ENCODE peak calls at places on chromosomes 13 and 19, in six cellular contexts. C is neural crest cell, N is EH, I is glutamatergic neuron, P is DND-41, B is hepatic stellate cell. E is an unnamed sample.

GRCh38 chr19:41223431-41224234 is 4.6 kb downstream of the AXL start:
- DNase-seq in P (no peak), B (peak; percentile 96), N (peak; percentile 93), I (no peak), C (no peak), E (peak; percentile 86)

GRCh38 chr19:44401787-44402115 is 343 bp upstream of the ZNF285 start:
- DNase-seq in N (no peak), B (no peak), P (no peak), C (no peak), I (no peak), E (no peak)

GRCh38 chr19:3302755-3303154 is 63.6 kb upstream of the NFIC start:
- DNase-seq in P (peak; percentile 18), N (no peak), B (no peak), C (no peak), I (no peak), E (no peak)

GRCh38 chr13:80955487-80955886 is 614.6 kb upstream of the SPRY2 start:
- DNase-seq in I (no peak), B (no peak), N (no peak), C (no peak), P (no peak), E (no peak)

GRCh38 chr13:34458756-34459462 is 483.2 kb upstream of the NBEA start:
- DNase-seq in C (no peak), P (no peak), B (no peak), N (no peak), I (no peak), E (no peak)

GRCh38 chr19:58182989-58183821 is at the start of gene ZNF274:
- DNase-seq in C (peak; percentile 90), I (peak; percentile 97), B (peak; percentile 95), P (peak; percentile 86), N (peak; percentile 92), E (peak; percentile 94)

GRCh38 chr19:17352608-17353280 is 15.4 kb downstream of the GTPBP3 start:
- DNase-seq in N (peak; percentile 11), B (no peak), C (no peak), I (no peak), P (no peak), E (no peak)

GRCh38 chr19:29277107-29277506 is 64.2 kb upstream of the UQCRFS1 start:
- DNase-seq in N (peak; percentile 37), P (peak; percentile 65), C (no peak), I (no peak), B (no peak), E (peak; percentile 20)

GRCh38 chr19:41548954-41549688 is 26.8 kb upstream of the CEACAM21 start:
- DNase-seq in P (no peak), B (no peak), C (peak; percentile 2), I (no peak), N (no peak), E (no peak)

GRCh38 chr19:35490364-35490763 is at the start of gene KRTDAP:
- DNase-seq in B (no peak), N (no peak), P (no peak), I (no peak), C (no peak), E (no peak)

GRCh38 chr19:49427339-49427738 is 2.2 kb downstream of the GFY start:
- DNase-seq in P (no peak), B (no peak), N (no peak), I (no peak), C (no peak), E (no peak)

GRCh38 chr19:2329528-2329927 is 1.0 kb downstream of the SPPL2B start:
- DNase-seq in I (no peak), C (no peak), B (no peak), P (no peak), N (no peak), E (no peak)

GRCh38 chr13:97492257-97492656 is 58.3 kb downstream of the RAP2A start:
- DNase-seq in I (no peak), N (no peak), C (no peak), P (no peak), B (no peak), E (no peak)

GRCh38 chr13:18954254-18954653 is 227.4 kb downstream of the TUBA3C start:
- DNase-seq in P (no peak), N (no peak), I (no peak), C (no peak), B (no peak), E (no peak)

GRCh38 chr13:44407379-44407778 is 33.8 kb downstream of the SERP2 start:
- DNase-seq in B (no peak), N (no peak), P (no peak), I (no peak), C (no peak), E (no peak)

GRCh38 chr13:114202581-114202980 is 23.5 kb downstream of the CFAP97D2 start:
- DNase-seq in B (no peak), N (no peak), I (no peak), C (no peak), P (no peak), E (no peak)

GRCh38 chr19:1826557-1827521 is 14.8 kb upstream of the ATP8B3 start:
- DNase-seq in C (no peak), B (no peak), N (no peak), P (no peak), I (peak; percentile 38), E (no peak)

GRCh38 chr13:32846556-32846955 is 169.7 kb upstream of the KL start:
- DNase-seq in C (no peak), I (no peak), B (no peak), P (no peak), N (no peak), E (no peak)

GRCh38 chr19:7969560-7969949 is 26.1 kb upstream of the TIMM44 start:
- DNase-seq in I (peak; percentile 68), N (no peak), C (no peak), P (no peak), B (no peak), E (no peak)

GRCh38 chr13:108322206-108322824 is 52.8 kb downstream of the TNFSF13B start:
- DNase-seq in N (peak; percentile 49), C (no peak), B (peak; percentile 11), P (no peak), I (no peak), E (no peak)

GRCh38 chr13:28043224-28043623 is 54.7 kb upstream of the URAD start:
- DNase-seq in B (no peak), C (no peak), I (no peak), N (no peak), P (no peak), E (no peak)

GRCh38 chr19:23832717-23833327 is 74.1 kb upstream of the ZNF681 start:
- DNase-seq in N (no peak), B (no peak), P (no peak), I (no peak), C (no peak), E (no peak)

GRCh38 chr13:45831851-45832250 is 19.7 kb downstream of the SIAH3 start:
- DNase-seq in I (no peak), C (no peak), N (no peak), P (no peak), B (no peak), E (no peak)

GRCh38 chr19:35986664-35987570 is 8.1 kb upstream of the SDHAF1 start:
- DNase-seq in I (peak; percentile 71), P (no peak), B (no peak), C (no peak), N (peak; percentile 28), E (peak; percentile 27)

E was measured in SJCRH30.